ENCODE peak calls at places on chromosomes 4 and X, in four cellular contexts. V is K562, B is GM12878, T is HL-60. Z is an unnamed sample.

GRCh38 chr4:25786497-25787065 is 76.2 kb downstream of the SEL1L3 start:
- DNase-seq in V (no peak), B (no peak), T (no peak), Z (no peak)

GRCh38 chr4:189202182-189202868 is 738.3 kb upstream of the FRG1 start:
- DNase-seq in V (peak), B (no peak), T (peak), Z (peak)

GRCh38 chrX:10098235-10098819 is 58.4 kb upstream of the CLCN4 start:
- DNase-seq in V (no peak), B (peak), T (no peak), Z (no peak)

GRCh38 chr4:31239886-31240285 is 519.7 kb downstream of the PCDH7 start:
- DNase-seq in V (no peak), B (no peak), T (no peak), Z (no peak)

GRCh38 chr4:25927361-25928040 is 13.5 kb downstream of the SMIM20 start:
- DNase-seq in V (no peak), B (no peak), T (no peak), Z (no peak)

GRCh38 chrX:106585478-106585877 is 26.3 kb upstream of the RADX start:
- DNase-seq in V (no peak), B (no peak), T (no peak), Z (no peak)

GRCh38 chr4:33104190-33104773 is 2384.1 kb downstream of the PCDH7 start:
- DNase-seq in V (no peak), B (peak), T (no peak), Z (peak)

GRCh38 chrX:74249963-74250362 is 54.0 kb upstream of the ZCCHC13 start:
- DNase-seq in V (no peak), B (no peak), T (no peak), Z (no peak)

GRCh38 chrX:112614640-112615039 is 65.1 kb downstream of the LHFPL1 start:
- DNase-seq in V (no peak), B (no peak), T (no peak), Z (no peak)

GRCh38 chr4:103086565-103086964 is 10.0 kb upstream of the SLC9B2 start:
- DNase-seq in V (no peak), B (no peak), T (no peak), Z (no peak)

GRCh38 chr4:39976945-39977488 is 694 bp downstream of the PDS5A start:
- DNase-seq in V (no peak), B (no peak), T (peak), Z (peak)

GRCh38 chr4:8835521-8836365 is 35.9 kb downstream of the HMX1 start:
- DNase-seq in V (no peak), B (no peak), T (no peak), Z (no peak)

GRCh38 chrX:47133493-47133892 is 11.0 kb downstream of the NDUFB11 start:
- DNase-seq in V (no peak), B (no peak), T (no peak), Z (no peak)

GRCh38 chrX:47854474-47854873 is 17.8 kb downstream of the ZNF81 start:
- DNase-seq in V (no peak), B (no peak), T (no peak), Z (no peak)

GRCh38 chrX:119013146-119013545 is 38.7 kb downstream of the LONRF3 start:
- DNase-seq in V (no peak), B (no peak), T (no peak), Z (no peak)

GRCh38 chr4:8281519-8282133 is 12.1 kb downstream of the HTRA3 start:
- DNase-seq in V (no peak), B (no peak), T (no peak), Z (no peak)

GRCh38 chrX:104084534-104085277 is 8.7 kb upstream of the TMSB15C start:
- DNase-seq in V (no peak), B (no peak), T (no peak), Z (no peak)

GRCh38 chr4:116020141-116020722 is 906.8 kb upstream of the NDST4 start:
- DNase-seq in V (no peak), B (no peak), T (peak), Z (no peak)

GRCh38 chrX:102746134-102746584 is 25.6 kb downstream of the GPRASP3 start:
- DNase-seq in V (no peak), B (no peak), T (no peak), Z (no peak)

GRCh38 chr4:169510617-169511016 is 101.8 kb downstream of the NEK1 start:
- DNase-seq in V (no peak), B (no peak), T (no peak), Z (no peak)

DNA sequence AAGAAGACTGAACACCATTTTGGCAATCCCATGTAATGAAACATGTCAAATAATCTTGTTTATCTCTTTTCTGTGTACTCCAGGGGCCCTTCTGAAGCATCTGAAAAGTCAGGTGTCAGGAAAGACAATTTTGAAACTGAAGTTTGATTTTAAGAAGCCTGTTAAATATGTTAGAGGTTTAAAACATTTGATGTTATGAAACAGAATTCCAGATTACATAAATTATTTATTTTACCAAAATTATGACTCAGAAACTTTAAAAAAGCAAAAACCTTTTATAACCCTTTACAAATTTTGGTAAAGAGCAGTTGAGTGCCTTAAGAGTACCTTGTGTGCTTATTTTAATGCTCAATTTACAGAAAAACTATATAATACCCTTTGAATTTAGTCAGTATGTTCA is 130.8 kb downstream of the PAPSS1 start:
- DNase-seq in V (no peak), B (no peak), T (no peak), Z (no peak)
- TF ChIP-seq SPI1 in V (no peak), B (no peak), T (no peak), Z (no peak)

DNA sequence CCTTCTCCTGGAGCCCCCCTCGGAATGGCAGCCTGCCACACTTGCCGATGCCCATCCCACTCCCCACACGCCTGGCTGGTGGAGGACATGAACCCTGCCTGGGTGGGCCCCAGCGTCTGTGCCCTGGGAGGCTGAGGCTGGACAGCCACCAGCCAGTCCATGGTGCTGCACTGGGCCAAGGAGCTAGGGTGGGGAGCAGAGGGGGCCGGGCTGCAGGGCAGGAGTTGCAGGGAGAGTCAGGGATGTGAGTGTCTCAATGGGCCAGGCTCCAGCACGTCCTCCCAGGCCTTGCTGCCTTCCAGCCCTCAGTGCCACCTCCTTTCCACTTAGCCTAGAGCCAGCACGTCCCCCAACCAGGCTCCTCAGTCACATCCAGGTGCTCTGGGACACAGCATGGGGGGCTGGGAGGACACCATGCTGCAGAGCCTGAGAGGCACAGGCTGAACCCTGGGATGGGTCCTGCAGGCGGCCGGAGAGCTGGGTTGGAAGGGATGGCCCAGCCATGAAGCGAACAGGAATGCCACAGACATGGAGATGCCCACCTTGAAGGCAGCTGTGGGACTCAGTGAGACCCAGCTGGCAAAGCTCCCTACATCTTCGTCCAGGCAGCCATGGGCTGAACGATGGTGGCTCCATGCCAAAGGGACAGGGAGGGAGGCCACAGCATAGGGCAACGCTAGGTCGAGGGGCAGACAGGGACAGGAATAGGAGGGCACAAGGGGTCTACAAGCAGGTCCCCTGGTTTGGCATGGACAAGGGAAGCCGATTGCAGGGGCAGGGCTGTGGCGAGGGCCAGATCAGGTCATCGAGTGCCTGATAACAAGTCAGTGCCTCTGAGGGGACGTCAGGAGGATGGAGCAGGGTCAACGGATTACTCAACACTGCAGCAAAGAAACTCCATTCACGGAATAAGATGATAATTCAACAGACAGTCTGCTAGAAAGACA is 30.1 kb upstream of the MXD4 start:
- DNase-seq in V (no peak), B (no peak), T (no peak), Z (no peak)
- TF ChIP-seq SPI1 in V (no peak), B (no peak), T (no peak), Z (no peak)

GRCh38 chr4:82559735-82560120 is 2.1 kb downstream of the TMEM150C start:
- DNase-seq in V (no peak), B (no peak), T (no peak), Z (no peak)

GRCh38 chr4:82555279-82555678 is 6.5 kb downstream of the TMEM150C start:
- DNase-seq in V (no peak), B (no peak), T (no peak), Z (no peak)

GRCh38 chr4:82561745-82562552 is at the start of gene TMEM150C:
- DNase-seq in V (no peak), B (no peak), T (no peak), Z (peak)

GRCh38 chr4:82562553-82562854 is 716 bp upstream of the TMEM150C start:
- DNase-seq in V (no peak), B (no peak), T (no peak), Z (no peak)

GRCh38 chr4:82560853-82561744 is 689 bp downstream of the TMEM150C start:
- DNase-seq in V (no peak), B (no peak), T (no peak), Z (peak)
- TF ChIP-seq SPI1 in V (no peak), B (no peak), T (no peak), Z (no peak)

GRCh38 chr4:158782539-158783360 is 13.9 kb downstream of the FNIP2 start:
- DNase-seq in V (no peak), B (peak), T (no peak), Z (no peak)

GRCh38 chr4:158786155-158786581 is 17.3 kb downstream of the FNIP2 start:
- DNase-seq in V (no peak), B (no peak), T (no peak), Z (no peak)

GRCh38 chr4:158781963-158782362 is 13.1 kb downstream of the FNIP2 start:
- DNase-seq in V (no peak), B (no peak), T (no peak), Z (no peak)

GRCh38 chr4:158787718-158788441 is 19.1 kb downstream of the FNIP2 start:
- DNase-seq in V (no peak), B (no peak), T (no peak), Z (no peak)

DNA sequence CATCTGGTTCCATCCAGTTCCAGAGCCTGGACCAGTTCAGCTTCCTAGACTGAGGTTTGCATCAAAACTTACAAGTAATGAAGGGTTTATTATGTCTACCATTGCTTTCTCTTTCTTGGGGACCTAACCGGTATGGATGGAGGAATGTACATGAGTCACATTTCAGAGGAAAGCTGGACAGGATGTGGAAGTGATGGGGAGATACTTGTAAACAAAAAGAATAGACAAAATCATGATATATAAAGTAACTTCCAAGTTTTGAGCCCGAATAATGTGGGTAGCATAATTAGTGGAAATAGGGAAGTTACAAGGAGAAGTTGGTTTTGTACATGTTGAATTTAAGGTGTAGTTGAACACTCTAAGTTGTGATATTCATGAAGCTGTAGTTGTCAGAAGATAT is 14.9 kb downstream of the FNIP2 start:
- DNase-seq in V (no peak), B (no peak), T (no peak), Z (no peak)
- TF ChIP-seq SPI1 in V (no peak), B (no peak), T (no peak), Z (no peak)

GRCh38 chr4:113955411-113955810 is 24.0 kb downstream of the ARSJ start:
- DNase-seq in V (no peak), B (no peak), T (no peak), Z (no peak)

GRCh38 chr4:113951263-113951662 is 28.2 kb downstream of the ARSJ start:
- DNase-seq in V (no peak), B (no peak), T (no peak), Z (no peak)

GRCh38 chr4:113953888-113954287 is 25.6 kb downstream of the ARSJ start:
- DNase-seq in V (no peak), B (no peak), T (no peak), Z (no peak)

GRCh38 chr4:113950207-113950606 is 29.2 kb downstream of the ARSJ start:
- DNase-seq in V (no peak), B (no peak), T (no peak), Z (no peak)

GRCh38 chr4:113952452-113953029 is 26.9 kb downstream of the ARSJ start:
- DNase-seq in V (no peak), B (peak), T (peak), Z (peak)
- TF ChIP-seq SPI1 in V (no peak), B (no peak), T (no peak), Z (no peak)

DNA sequence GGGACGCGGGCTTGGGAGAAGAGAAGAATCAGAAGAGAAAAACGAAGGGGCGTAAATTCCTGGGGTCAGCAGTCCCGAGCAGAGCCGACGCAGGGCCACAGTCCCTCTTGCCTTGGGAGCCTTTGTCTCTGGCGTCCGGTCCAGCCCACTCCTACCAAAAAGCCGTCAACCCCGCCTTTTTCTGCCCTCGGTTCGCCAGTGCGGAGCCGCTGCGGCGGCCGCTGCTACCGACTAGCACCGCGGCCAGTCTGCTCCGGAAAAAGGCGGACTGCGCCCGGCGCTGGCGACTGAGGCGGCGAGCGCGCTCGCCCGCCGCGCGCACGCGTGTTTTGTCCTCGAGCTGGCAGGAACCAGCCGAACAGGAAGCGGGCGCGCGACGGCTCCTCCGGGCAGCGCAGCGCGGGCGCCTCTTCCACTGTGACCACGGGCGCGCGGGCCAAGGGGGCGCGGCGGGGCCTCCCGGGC is 502 bp downstream of the HNRNPDL start:
- DNase-seq in V (no peak), B (no peak), T (no peak), Z (no peak)
- TF ChIP-seq SPI1 in V (no peak), B (no peak), T (no peak), Z (no peak)

GRCh38 chrX:39953879-39954278 is 143.9 kb downstream of the BCOR start:
- DNase-seq in V (peak), B (no peak), T (no peak), Z (no peak)
- TF ChIP-seq SPI1 in V (no peak), B (no peak), T (no peak), Z (no peak)

GRCh38 chr4:127997534-127998388 is 32.6 kb downstream of the ABHD18 start:
- DNase-seq in V (no peak), B (peak), T (peak), Z (peak)
- TF ChIP-seq SPI1 in V (peak), B (peak), T (peak), Z (peak)

DNA sequence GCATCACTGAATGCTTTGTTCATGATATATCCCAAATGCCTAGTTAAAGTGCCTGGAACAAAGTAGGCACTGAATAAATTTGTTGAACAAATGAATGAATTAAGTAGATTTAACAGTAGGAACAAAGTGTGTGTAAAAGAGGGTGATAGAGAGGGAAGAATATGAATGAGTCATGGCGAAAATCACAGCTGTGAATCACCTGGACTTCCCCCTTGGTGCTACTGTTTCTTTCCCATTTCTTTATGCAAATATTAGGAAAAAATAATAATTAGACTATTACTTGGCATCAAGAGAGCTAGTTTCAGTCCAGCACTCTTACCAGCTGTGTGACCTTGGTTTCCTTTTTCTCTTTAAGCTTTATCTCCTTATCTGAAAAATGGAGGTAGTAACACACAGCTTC is 9.2 kb downstream of the SPIN3 start:
- DNase-seq in V (no peak), B (no peak), T (no peak), Z (no peak)
- TF ChIP-seq SPI1 in V (no peak), B (no peak), T (no peak), Z (no peak)

Z was measured in GM12891.